ENCODE peak calls at places on chromosomes 6 and 20, in six cellular contexts. M, X, J, S, P and R are unnamed samples.
A peak's percentile ranks its signal among the peaks of the same experiment; 100 is the strongest.

GRCh38 chr20:41344477-41344876 is 3.9 kb downstream of the LPIN3 start:
- DNase-seq in P (no peak), J (no peak), X (no peak), S (no peak), M (no peak), R (no peak)

GRCh38 chr6:117546674-117547073 is 55.6 kb downstream of the GOPC start:
- DNase-seq in S (no peak), X (no peak), P (no peak), J (no peak), M (no peak), R (no peak)

GRCh38 chr20:54137115-54137514 is 36.7 kb downstream of the CYP24A1 start:
- DNase-seq in M (no peak), P (no peak), X (no peak), J (no peak), S (no peak), R (peak; percentile 84)

GRCh38 chr6:68958327-68958726 is 323.2 kb downstream of the ADGRB3 start:
- DNase-seq in P (no peak), J (no peak), M (no peak), S (no peak), X (peak; percentile 3), R (no peak)

GRCh38 chr6:47308674-47309325 is 905 bp downstream of the TNFRSF21 start:
- DNase-seq in P (peak; percentile 40), S (no peak), J (peak; percentile 22), X (no peak), M (no peak), R (no peak)

GRCh38 chr6:9224539-9224938 is 789.2 kb upstream of the SLC35B3 start:
- DNase-seq in M (no peak), S (no peak), P (no peak), J (no peak), X (no peak), R (peak; percentile 16)

GRCh38 chr6:119626884-119627619 is 277.5 kb upstream of the MAN1A1 start:
- DNase-seq in X (no peak), J (no peak), S (no peak), P (no peak), M (no peak), R (no peak)

GRCh38 chr20:38657390-38657789 is 55.8 kb downstream of the ARHGAP40 start:
- DNase-seq in M (no peak), X (no peak), P (no peak), J (no peak), S (no peak), R (no peak)

GRCh38 chr6:137430954-137431353 is 63.2 kb downstream of the OLIG3 start:
- DNase-seq in P (no peak), X (peak; percentile 44), S (no peak), M (no peak), J (no peak), R (no peak)

GRCh38 chr6:48567016-48567415 is 456.0 kb upstream of the PTCHD4 start:
- DNase-seq in S (no peak), J (no peak), P (no peak), X (no peak), M (no peak), R (peak; percentile 12)

GRCh38 chr20:64167676-64168075 is 3.4 kb downstream of the MYT1 start:
- DNase-seq in M (no peak), J (no peak), X (no peak), P (no peak), S (no peak), R (peak; percentile 26)

GRCh38 chr6:137494281-137494966 is at the start of gene OLIG3:
- DNase-seq in J (no peak), M (no peak), S (no peak), X (no peak), P (no peak), R (no peak)

GRCh38 chr6:46917002-46917401 is 4.7 kb downstream of the ADGRF5 start:
- DNase-seq in M (no peak), S (no peak), J (no peak), X (no peak), P (no peak), R (no peak)

GRCh38 chr6:132962936-132963579 is 148.7 kb downstream of the RPS12 start:
- DNase-seq in S (peak; percentile 76), J (peak; percentile 50), X (peak; percentile 73), M (peak; percentile 9), P (peak; percentile 34), R (peak; percentile 51)

GRCh38 chr6:139605350-139605749 is 230.9 kb upstream of the CITED2 start:
- DNase-seq in M (no peak), X (no peak), P (no peak), S (no peak), J (no peak), R (peak; percentile 81)

GRCh38 chr20:7695622-7696021 is 244.6 kb downstream of the HAO1 start:
- DNase-seq in X (no peak), P (no peak), S (no peak), M (no peak), J (no peak), R (peak; percentile 51)

GRCh38 chr6:170211404-170212025 is 79.4 kb downstream of the DLL1 start:
- DNase-seq in M (no peak), S (peak; percentile 31), P (no peak), X (no peak), J (no peak), R (no peak)

GRCh38 chr6:37048851-37049734 is 43.6 kb downstream of the FGD2 start:
- DNase-seq in S (peak; percentile 88), J (peak; percentile 69), M (peak; percentile 21), X (peak; percentile 80), P (peak; percentile 56), R (peak; percentile 93)

GRCh38 chr6:40295251-40295949 is 291.8 kb downstream of the LRFN2 start:
- DNase-seq in X (no peak), P (no peak), S (no peak), M (no peak), J (no peak), R (peak; percentile 27)

GRCh38 chr6:46510656-46511055 is 19.4 kb upstream of the RCAN2 start:
- DNase-seq in M (no peak), J (no peak), X (no peak), S (no peak), P (no peak), R (no peak)

GRCh38 chr6:38012573-38012972 is 193.0 kb downstream of the ZFAND3 start:
- DNase-seq in M (no peak), J (no peak), X (peak; percentile 76), P (peak; percentile 62), S (no peak), R (peak; percentile 50)

GRCh38 chr6:215335-216034 is 76.8 kb upstream of the DUSP22 start:
- DNase-seq in J (no peak), M (no peak), P (no peak), X (peak; percentile 57), S (peak; percentile 77), R (no peak)

GRCh38 chr6:13698715-13699114 is 12.9 kb downstream of the RANBP9 start:
- DNase-seq in J (no peak), S (no peak), M (no peak), P (no peak), X (no peak), R (no peak)

GRCh38 chr6:163284151-163284550 is 130.4 kb upstream of the QKI start:
- DNase-seq in P (no peak), M (no peak), S (no peak), J (no peak), X (no peak), R (peak; percentile 77)

GRCh38 chr6:16468991-16469615 is 230.7 kb downstream of the GMPR start:
- DNase-seq in M (no peak), J (no peak), P (no peak), X (no peak), S (no peak), R (no peak)

GRCh38 chr6:140561701-140562100 is 1187.3 kb upstream of the CITED2 start:
- DNase-seq in X (no peak), J (no peak), S (no peak), P (no peak), M (no peak), R (no peak)

GRCh38 chr6:100136590-100136989 is 142.6 kb upstream of the MCHR2 start:
- DNase-seq in J (no peak), X (no peak), P (no peak), M (no peak), S (no peak), R (no peak)

GRCh38 chr20:2919518-2920245 is 46.4 kb downstream of the PTPRA start:
- DNase-seq in M (no peak), S (no peak), J (peak; percentile 34), P (no peak), X (no peak), R (no peak)

GRCh38 chr20:41407617-41408016 is 41.0 kb upstream of the EMILIN3 start:
- DNase-seq in M (no peak), S (no peak), J (peak; percentile 19), X (no peak), P (no peak), R (no peak)

GRCh38 chr20:25254986-25255680 is 7.2 kb downstream of the PYGB start:
- DNase-seq in S (peak; percentile 31), X (no peak), M (no peak), P (no peak), J (peak; percentile 76), R (no peak)

GRCh38 chr20:37358366-37359150 is 12.6 kb downstream of the SRC start:
- DNase-seq in P (no peak), J (no peak), M (no peak), X (no peak), S (no peak), R (no peak)

GRCh38 chr6:38638941-38639497 is 710 bp downstream of the BTBD9 start:
- DNase-seq in P (peak; percentile 27), S (peak; percentile 71), X (peak; percentile 49), J (peak; percentile 67), M (peak; percentile 10), R (peak; percentile 34)

GRCh38 chr6:140581601-140582000 is 1207.2 kb upstream of the CITED2 start:
- DNase-seq in S (peak; percentile 48), M (no peak), X (peak; percentile 14), P (no peak), J (no peak), R (no peak)

GRCh38 chr20:64261138-64261537 is 5.6 kb downstream of the PCMTD2 start:
- DNase-seq in P (no peak), S (no peak), M (no peak), X (no peak), J (no peak), R (peak; percentile 29)

GRCh38 chr6:139943391-139943790 is 568.9 kb upstream of the CITED2 start:
- DNase-seq in J (no peak), S (no peak), M (no peak), P (peak; percentile 64), X (no peak), R (peak; percentile 69)

GRCh38 chr6:160077526-160077925 is 44.1 kb upstream of the SLC22A1 start:
- DNase-seq in S (no peak), J (no peak), X (no peak), M (no peak), P (no peak), R (no peak)

GRCh38 chr6:24836116-24836515 is 37.4 kb upstream of the ARMH2 start:
- DNase-seq in P (no peak), S (no peak), J (no peak), X (no peak), M (no peak), R (no peak)

GRCh38 chr20:19712737-19713260 is 45.3 kb upstream of the RIN2 start:
- DNase-seq in J (no peak), M (no peak), S (no peak), P (no peak), X (no peak), R (peak; percentile 37)